ENCODE peak calls at places on chromosomes 6 and 20, in ten cellular contexts. K is mesenteric fat pad; R is NCI-H1092; A is effector memory CD8-positive, alpha-beta T cell; J is EL; V is ACHN; L is gastrocnemius medialis; Q is Peyer's patch; Z is WTC11; S is MCF 10A. F is an unnamed sample.

GRCh38 chr6:32472781-32473377 is 33.2 kb downstream of the HLA-DRA start:
- DNase-seq in R (no peak), J (no peak), Z (no peak), L (no peak), K (no peak), S (no peak), Q (no peak), V (no peak), A (no peak), F (no peak)

GRCh38 chr20:58621906-58622548 is 29.1 kb upstream of the STX16 start:
- DNase-seq in R (no peak), A (no peak), Z (no peak), J (no peak), K (no peak), Q (no peak), L (no peak), V (no peak), S (no peak), F (no peak)

GRCh38 chr20:55166063-55166462 is 690.7 kb downstream of the DOK5 start:
- DNase-seq in A (no peak), Q (no peak), R (no peak), S (no peak), Z (no peak), J (no peak), L (no peak), V (no peak), K (no peak), F (no peak)

GRCh38 chr20:37727957-37728634 is 34.3 kb downstream of the CTNNBL1 start:
- DNase-seq in V (no peak), K (no peak), A (no peak), Z (no peak), Q (no peak), S (no peak), R (no peak), L (no peak), J (no peak), F (no peak)

GRCh38 chr6:139722540-139722939 is 348.1 kb upstream of the CITED2 start:
- DNase-seq in Q (no peak), J (no peak), R (no peak), L (no peak), Z (no peak), S (no peak), A (no peak), V (no peak), K (no peak), F (no peak)

GRCh38 chr20:36491901-36492617 is 49.3 kb upstream of the MYL9 start:
- DNase-seq in K (no peak), S (peak), R (no peak), L (no peak), J (peak), Q (peak), V (no peak), Z (no peak), A (peak), F (no peak)

GRCh38 chr6:12082368-12082767 is 70.3 kb downstream of the HIVEP1 start:
- DNase-seq in R (no peak), S (no peak), L (no peak), K (no peak), Z (no peak), V (no peak), A (no peak), Q (no peak), J (no peak), F (no peak)

GRCh38 chr6:44678252-44678935 is 290.9 kb downstream of the CDC5L start:
- DNase-seq in Q (no peak), A (no peak), R (no peak), L (no peak), V (no peak), Z (no peak), S (no peak), K (no peak), J (no peak), F (peak)

GRCh38 chr6:3260772-3261517 is 2.2 kb downstream of the PSMG4 start:
- DNase-seq in V (no peak), K (no peak), Z (no peak), Q (no peak), A (no peak), R (no peak), J (no peak), S (no peak), L (no peak), F (no peak)

GRCh38 chr20:46127396-46128010 is 9.4 kb downstream of the CD40 start:
- DNase-seq in L (no peak), J (no peak), Q (no peak), Z (no peak), A (no peak), K (no peak), V (no peak), R (no peak), S (no peak), F (no peak)

GRCh38 chr6:158006331-158006730 is 24.7 kb downstream of the SYNJ2 start:
- DNase-seq in S (no peak), Q (no peak), J (no peak), A (no peak), Z (no peak), K (no peak), V (no peak), R (no peak), L (no peak), F (no peak)

GRCh38 chr20:62845416-62845815 is 16.2 kb downstream of the TCFL5 start:
- DNase-seq in K (no peak), V (no peak), S (no peak), A (no peak), Z (no peak), J (no peak), Q (no peak), R (no peak), L (no peak), F (no peak)

GRCh38 chr6:7035837-7036249 is 71.9 kb upstream of the RREB1 start:
- DNase-seq in V (no peak), L (no peak), K (no peak), R (no peak), A (no peak), Q (no peak), S (no peak), Z (no peak), J (no peak), F (no peak)

GRCh38 chr20:50744143-50744792 is 12.9 kb downstream of the PARD6B start:
- DNase-seq in Z (no peak), L (peak), R (no peak), S (peak), J (peak), A (no peak), K (no peak), V (peak), Q (no peak), F (peak)

GRCh38 chr6:132391391-132392291 is 9.6 kb downstream of the MOXD1 start:
- DNase-seq in J (peak), K (no peak), A (no peak), V (peak), Q (no peak), L (no peak), R (no peak), S (peak), Z (no peak), F (peak)

GRCh38 chr6:46838033-46838432 is 44.8 kb downstream of the MEP1A start:
- DNase-seq in Z (no peak), V (no peak), L (no peak), J (no peak), Q (no peak), R (no peak), A (no peak), K (no peak), S (no peak), F (no peak)

GRCh38 chr6:32785781-32786533 is 22.6 kb upstream of the HLA-DQB2 start:
- DNase-seq in R (no peak), Z (peak), J (peak), L (peak), Q (no peak), A (peak), K (no peak), S (peak), V (peak), F (no peak)

GRCh38 chr20:31644701-31645100 is 7.0 kb downstream of the COX4I2 start:
- DNase-seq in Q (no peak), L (no peak), K (no peak), Z (no peak), V (no peak), R (no peak), J (no peak), S (no peak), A (no peak), F (no peak)

GRCh38 chr20:19815553-19815991 is 57.5 kb downstream of the RIN2 start:
- DNase-seq in Z (no peak), S (peak), K (no peak), L (peak), R (no peak), V (peak), J (peak), A (no peak), Q (peak), F (no peak)

GRCh38 chr20:3101737-3102574 is 17.4 kb upstream of the AVP start:
- DNase-seq in J (no peak), V (no peak), R (no peak), Q (no peak), A (no peak), L (peak), S (no peak), Z (no peak), K (no peak), F (no peak)

F was measured in vagina.